ENCODE peak calls at places on chromosomes 2 and 18, in four cellular contexts. H, P, F and D are unnamed samples.
A peak's percentile ranks its signal among the peaks of the same experiment; 100 is the strongest.

GRCh38 chr18:28834889-28835288 is 658.0 kb upstream of the CDH2 start:
- DNase-seq in H (no peak), P (no peak), F (no peak), D (no peak)

GRCh38 chr18:23958036-23958435 is 56.5 kb upstream of the TTC39C start:
- DNase-seq in H (no peak), P (no peak), F (no peak), D (no peak)

GRCh38 chr2:8144785-8145184 is 537.1 kb upstream of the ID2 start:
- DNase-seq in H (no peak), P (no peak), F (no peak), D (no peak)

GRCh38 chr2:99858951-99859596 is 283.3 kb downstream of the AFF3 start:
- DNase-seq in H (no peak), P (no peak), F (no peak), D (no peak)

GRCh38 chr2:1818404-1818803 is 74.1 kb upstream of the PXDN start:
- DNase-seq in H (no peak), P (no peak), F (no peak), D (peak; percentile 60)

GRCh38 chr2:174722942-174723598 is 41.2 kb downstream of the CHRNA1 start:
- DNase-seq in H (no peak), P (no peak), F (no peak), D (no peak)

GRCh38 chr18:50079571-50080295 is 115.2 kb downstream of the MYO5B start:
- DNase-seq in H (no peak), P (no peak), F (no peak), D (no peak)

GRCh38 chr18:32919799-32920198 is 147.0 kb upstream of the KLHL14 start:
- DNase-seq in H (peak; percentile 44), P (peak; percentile 90), F (no peak), D (peak; percentile 69)

GRCh38 chr2:11008773-11009172 is 97.0 kb downstream of the KCNF1 start:
- DNase-seq in H (no peak), P (no peak), F (no peak), D (no peak)

GRCh38 chr2:184452907-184453306 is 145.4 kb upstream of the ZNF804A start:
- DNase-seq in H (no peak), P (no peak), F (no peak), D (no peak)

GRCh38 chr2:31561823-31562222 is 18.9 kb downstream of the SRD5A2 start:
- DNase-seq in H (no peak), P (no peak), F (no peak), D (no peak)

GRCh38 chr2:207219716-207220414 is 54.1 kb upstream of the KLF7 start:
- DNase-seq in H (no peak), P (no peak), F (no peak), D (peak; percentile 31)

GRCh38 chr2:137348301-137348700 is 583.0 kb downstream of the THSD7B start:
- DNase-seq in H (no peak), P (no peak), F (no peak), D (no peak)